ENCODE peak calls at places on chromosomes 13 and 19, in five cellular contexts. One of them, this sample, is unnamed.

GRCh38 chr19:19591133-19591825 is 27.2 kb downstream of the PBX4 start:
- DNase-seq in AG04450: peak
- DNase-seq in epithelial cell of esophagus: peak
- DNase-seq in body of pancreas: peak
- DNase-seq in uterus: no peak
- DNase-seq in this sample: peak

GRCh38 chr19:21878646-21879045 is 42.7 kb upstream of the ZNF43 start:
- DNase-seq in AG04450: no peak
- DNase-seq in epithelial cell of esophagus: no peak
- DNase-seq in uterus: no peak
- DNase-seq in body of pancreas: no peak
- DNase-seq in this sample: no peak

GRCh38 chr19:35216833-35217707 is 11.5 kb downstream of the FAM187B start:
- DNase-seq in epithelial cell of esophagus: peak
- DNase-seq in AG04450: no peak
- DNase-seq in uterus: no peak
- DNase-seq in body of pancreas: peak
- DNase-seq in this sample: no peak

GRCh38 chr19:850221-850978 is 1.7 kb upstream of the ELANE start:
- DNase-seq in body of pancreas: peak
- DNase-seq in epithelial cell of esophagus: peak
- DNase-seq in uterus: peak
- DNase-seq in AG04450: peak
- DNase-seq in this sample: peak

GRCh38 chr19:21434516-21434915 is 37.6 kb downstream of the ZNF493 start:
- DNase-seq in epithelial cell of esophagus: no peak
- DNase-seq in body of pancreas: no peak
- DNase-seq in AG04450: no peak
- DNase-seq in uterus: no peak
- DNase-seq in this sample: no peak

GRCh38 chr13:31944262-31945160 is 87.1 kb upstream of the FRY start:
- DNase-seq in epithelial cell of esophagus: no peak
- DNase-seq in body of pancreas: no peak
- DNase-seq in AG04450: no peak
- DNase-seq in uterus: no peak
- DNase-seq in this sample: no peak

GRCh38 chr19:45587873-45588272 is 3.3 kb upstream of the OPA3 start:
- DNase-seq in body of pancreas: no peak
- DNase-seq in AG04450: no peak
- DNase-seq in uterus: no peak
- DNase-seq in epithelial cell of esophagus: no peak
- DNase-seq in this sample: no peak

GRCh38 chr19:13979224-13979623 is 26.9 kb downstream of the RFX1 start:
- DNase-seq in epithelial cell of esophagus: no peak
- DNase-seq in uterus: peak
- DNase-seq in body of pancreas: no peak
- DNase-seq in AG04450: no peak
- DNase-seq in this sample: no peak

GRCh38 chr19:48499352-48500090 is 12.1 kb downstream of the LMTK3 start:
- DNase-seq in uterus: no peak
- DNase-seq in body of pancreas: no peak
- DNase-seq in epithelial cell of esophagus: no peak
- DNase-seq in AG04450: no peak
- DNase-seq in this sample: no peak

GRCh38 chr19:7732045-7732444 is at the start of gene CLEC4G:
- DNase-seq in body of pancreas: no peak
- DNase-seq in uterus: no peak
- DNase-seq in epithelial cell of esophagus: no peak
- DNase-seq in AG04450: no peak
- DNase-seq in this sample: no peak

GRCh38 chr19:29404951-29405727 is 120.7 kb upstream of the VSTM2B start:
- DNase-seq in AG04450: no peak
- DNase-seq in epithelial cell of esophagus: peak
- DNase-seq in body of pancreas: peak
- DNase-seq in uterus: peak
- DNase-seq in this sample: no peak

GRCh38 chr13:85993567-85993966 is 194.3 kb upstream of the SLITRK6 start:
- DNase-seq in body of pancreas: no peak
- DNase-seq in epithelial cell of esophagus: no peak
- DNase-seq in uterus: no peak
- DNase-seq in AG04450: no peak
- DNase-seq in this sample: no peak

GRCh38 chr19:7908078-7908699 is 4.5 kb downstream of the MAP2K7 start:
- DNase-seq in AG04450: no peak
- DNase-seq in body of pancreas: no peak
- DNase-seq in uterus: no peak
- DNase-seq in epithelial cell of esophagus: no peak
- DNase-seq in this sample: no peak

GRCh38 chr13:22648325-22648758 is 532.4 kb upstream of the SGCG start:
- DNase-seq in uterus: no peak
- DNase-seq in epithelial cell of esophagus: no peak
- DNase-seq in AG04450: no peak
- DNase-seq in body of pancreas: no peak
- DNase-seq in this sample: no peak

GRCh38 chr19:11931051-11931450 is 6.1 kb downstream of the ZNF700 start:
- DNase-seq in epithelial cell of esophagus: no peak
- DNase-seq in uterus: no peak
- DNase-seq in body of pancreas: peak
- DNase-seq in AG04450: no peak
- DNase-seq in this sample: no peak

GRCh38 chr19:6779204-6779603 is 6.7 kb downstream of the VAV1 start:
- DNase-seq in AG04450: no peak
- DNase-seq in uterus: no peak
- DNase-seq in body of pancreas: no peak
- DNase-seq in epithelial cell of esophagus: no peak
- DNase-seq in this sample: no peak

GRCh38 chr19:6773323-6773931 is 919 bp downstream of the VAV1 start:
- DNase-seq in AG04450: no peak
- DNase-seq in uterus: no peak
- DNase-seq in epithelial cell of esophagus: no peak
- DNase-seq in body of pancreas: peak
- DNase-seq in this sample: no peak

GRCh38 chr13:30323524-30323923 is 16.2 kb upstream of the KATNAL1 start:
- DNase-seq in uterus: no peak
- DNase-seq in epithelial cell of esophagus: no peak
- DNase-seq in body of pancreas: no peak
- DNase-seq in AG04450: no peak
- DNase-seq in this sample: no peak

GRCh38 chr13:72205773-72206172 is 338.8 kb upstream of the DACH1 start:
- DNase-seq in body of pancreas: no peak
- DNase-seq in uterus: no peak
- DNase-seq in AG04450: no peak
- DNase-seq in epithelial cell of esophagus: peak
- DNase-seq in this sample: no peak

GRCh38 chr19:18254546-18255500 is 19.4 kb downstream of the IQCN start:
- DNase-seq in uterus: no peak
- DNase-seq in epithelial cell of esophagus: no peak
- DNase-seq in AG04450: no peak
- DNase-seq in body of pancreas: peak
- DNase-seq in this sample: no peak

GRCh38 chr13:31174018-31174417 is 12.3 kb upstream of the HSPH1 start:
- DNase-seq in epithelial cell of esophagus: peak
- DNase-seq in body of pancreas: no peak
- DNase-seq in AG04450: peak
- DNase-seq in uterus: no peak
- DNase-seq in this sample: no peak

GRCh38 chr13:36275190-36276002 is 22.2 kb downstream of the CCDC169 start:
- DNase-seq in epithelial cell of esophagus: peak
- DNase-seq in AG04450: peak
- DNase-seq in uterus: no peak
- DNase-seq in body of pancreas: peak
- DNase-seq in this sample: peak

GRCh38 chr13:84296386-84296785 is 414.1 kb upstream of the SLITRK1 start:
- DNase-seq in AG04450: no peak
- DNase-seq in body of pancreas: no peak
- DNase-seq in epithelial cell of esophagus: no peak
- DNase-seq in uterus: no peak
- DNase-seq in this sample: no peak

GRCh38 chr13:98032168-98032567 is 78.7 kb downstream of the IPO5 start:
- DNase-seq in uterus: no peak
- DNase-seq in epithelial cell of esophagus: no peak
- DNase-seq in AG04450: no peak
- DNase-seq in body of pancreas: no peak
- DNase-seq in this sample: no peak

GRCh38 chr13:110132178-110132975 is 174.6 kb downstream of the COL4A1 start:
- DNase-seq in AG04450: no peak
- DNase-seq in epithelial cell of esophagus: no peak
- DNase-seq in uterus: no peak
- DNase-seq in body of pancreas: no peak
- DNase-seq in this sample: no peak

GRCh38 chr19:6721113-6721474 is 644 bp upstream of the C3 start:
- DNase-seq in epithelial cell of esophagus: no peak
- DNase-seq in uterus: no peak
- DNase-seq in body of pancreas: no peak
- DNase-seq in AG04450: no peak
- DNase-seq in this sample: no peak

GRCh38 chr13:49319555-49320350 is 72.0 kb downstream of the CDADC1 start:
- DNase-seq in AG04450: peak
- DNase-seq in body of pancreas: no peak
- DNase-seq in uterus: no peak
- DNase-seq in epithelial cell of esophagus: no peak
- DNase-seq in this sample: no peak

GRCh38 chr13:109155301-109155761 is 525.9 kb downstream of the MYO16 start:
- DNase-seq in body of pancreas: no peak
- DNase-seq in AG04450: no peak
- DNase-seq in uterus: no peak
- DNase-seq in epithelial cell of esophagus: peak
- DNase-seq in this sample: peak

GRCh38 chr13:25095862-25096453 is at the start of gene PABPC3:
- DNase-seq in AG04450: no peak
- DNase-seq in body of pancreas: no peak
- DNase-seq in epithelial cell of esophagus: no peak
- DNase-seq in uterus: no peak
- DNase-seq in this sample: no peak

GRCh38 chr13:77751513-77752456 is 54.3 kb downstream of the SLAIN1 start:
- DNase-seq in epithelial cell of esophagus: peak
- DNase-seq in AG04450: peak
- DNase-seq in body of pancreas: peak
- DNase-seq in uterus: no peak
- DNase-seq in this sample: peak

GRCh38 chr13:85377783-85378182 is 421.4 kb downstream of the SLITRK6 start:
- DNase-seq in uterus: no peak
- DNase-seq in body of pancreas: no peak
- DNase-seq in AG04450: no peak
- DNase-seq in epithelial cell of esophagus: peak
- DNase-seq in this sample: no peak

GRCh38 chr19:8611890-8612806 is 1.6 kb upstream of the ADAMTS10 start:
- DNase-seq in body of pancreas: peak
- DNase-seq in epithelial cell of esophagus: no peak
- DNase-seq in AG04450: no peak
- DNase-seq in uterus: peak
- DNase-seq in this sample: no peak

GRCh38 chr19:17348700-17349099 is 11.3 kb downstream of the GTPBP3 start:
- DNase-seq in epithelial cell of esophagus: no peak
- DNase-seq in uterus: peak
- DNase-seq in body of pancreas: no peak
- DNase-seq in AG04450: no peak
- DNase-seq in this sample: no peak

GRCh38 chr19:4660181-4660791 is 9.9 kb downstream of the MYDGF start:
- DNase-seq in body of pancreas: no peak
- DNase-seq in epithelial cell of esophagus: peak
- DNase-seq in uterus: no peak
- DNase-seq in AG04450: no peak
- DNase-seq in this sample: no peak

GRCh38 chr19:15672580-15673175 is at the start of gene CYP4F12:
- DNase-seq in uterus: peak
- DNase-seq in epithelial cell of esophagus: peak
- DNase-seq in body of pancreas: peak
- DNase-seq in AG04450: no peak
- DNase-seq in this sample: peak

GRCh38 chr13:70523622-70524021 is 415.4 kb upstream of the KLHL1 start:
- DNase-seq in uterus: no peak
- DNase-seq in AG04450: no peak
- DNase-seq in body of pancreas: peak
- DNase-seq in epithelial cell of esophagus: peak
- DNase-seq in this sample: no peak

GRCh38 chr19:1945899-1946298 is 4.9 kb downstream of the CSNK1G2 start:
- DNase-seq in body of pancreas: peak
- DNase-seq in uterus: no peak
- DNase-seq in epithelial cell of esophagus: peak
- DNase-seq in AG04450: no peak
- DNase-seq in this sample: no peak

GRCh38 chr19:48496959-48497727 is 14.5 kb downstream of the LMTK3 start:
- DNase-seq in uterus: no peak
- DNase-seq in body of pancreas: no peak
- DNase-seq in AG04450: no peak
- DNase-seq in epithelial cell of esophagus: no peak
- DNase-seq in this sample: no peak

GRCh38 chr19:27872370-27872769 is 1340.6 kb downstream of the UQCRFS1 start:
- DNase-seq in uterus: no peak
- DNase-seq in epithelial cell of esophagus: no peak
- DNase-seq in AG04450: no peak
- DNase-seq in body of pancreas: no peak
- DNase-seq in this sample: no peak